ENCODE peak calls at places on chromosome 5, in six cellular contexts. K is A549, O is right lobe of liver, P is Panc1, W is NT2/D1, A is adrenal gland. I is an unnamed sample. For H3K4me1, the result is how much of the 10 kb centered on the place peaks cover.

GRCh38 chr5:5770825-5771224 is 348.3 kb downstream of the ICE1 start:
- DNase-seq in P (no peak), O (no peak), K (no peak), W (no peak), A (no peak), I (no peak)

GRCh38 chr5:102853680-102854079 is 98.6 kb downstream of the PAM start:
- DNase-seq in K (no peak), A (no peak), P (no peak), W (no peak), O (no peak), I (no peak)

GRCh38 chr5:147743686-147744332 is 38.7 kb downstream of the JAKMIP2 start:
- DNase-seq in W (no peak), K (no peak), A (peak), O (no peak), P (no peak), I (no peak)

GRCh38 chr5:129120158-129120581 is 25.6 kb downstream of the ISOC1 start:
- DNase-seq in W (no peak), A (no peak), K (no peak), O (no peak), P (no peak), I (no peak)

GRCh38 chr5:100690036-100690560 is 154.9 kb downstream of the FAM174A start:
- DNase-seq in W (no peak), K (no peak), P (no peak), O (no peak), A (no peak), I (no peak)

GRCh38 chr5:177071671-177072385 is 14.9 kb upstream of the FGFR4 start:
- DNase-seq in P (peak), O (no peak), K (peak), A (peak), W (peak), I (peak)

GRCh38 chr5:150603052-150603451 is 37.4 kb upstream of the SYNPO start:
- DNase-seq in A (peak), K (no peak), W (no peak), P (no peak), O (peak), I (no peak)

GRCh38 chr5:129377504-129377903 is 82.6 kb upstream of the ADAMTS19 start:
- DNase-seq in W (no peak), A (no peak), P (no peak), K (no peak), O (no peak), I (no peak)

GRCh38 chr5:124678478-124678877 is 68.0 kb downstream of the ZNF608 start:
- DNase-seq in O (no peak), P (no peak), W (no peak), A (no peak), K (no peak), I (no peak)

GRCh38 chr5:151570058-151570457 is 21.1 kb downstream of the FAT2 start:
- DNase-seq in A (no peak), O (no peak), P (no peak), W (no peak), K (no peak), I (no peak)

GRCh38 chr5:170809551-170809950 is 26.0 kb downstream of the GABRP start:
- DNase-seq in P (no peak), A (peak), K (peak), O (no peak), W (peak), I (no peak)

GRCh38 chr5:66378407-66378806 is 217.8 kb upstream of the MAST4 start:
- DNase-seq in P (no peak), K (no peak), W (no peak), A (no peak), O (no peak), I (no peak)

GRCh38 chr5:82356808-82357671 is 78.9 kb upstream of the RPS23 start:
- DNase-seq in O (peak), W (no peak), K (peak), A (peak), P (peak), I (no peak)

GRCh38 chr5:158010831-158011230 is 151.9 kb upstream of the CLINT1 start:
- DNase-seq in O (no peak), W (no peak), K (no peak), A (no peak), P (no peak), I (no peak)

GRCh38 chr5:32909207-32909606 is 198.1 kb downstream of the NPR3 start:
- DNase-seq in W (no peak), O (no peak), P (no peak), K (no peak), A (no peak), I (no peak)

GRCh38 chr5:154708845-154709244 is 46.3 kb upstream of the LARP1 start:
- DNase-seq in O (no peak), A (no peak), K (no peak), P (no peak), W (no peak), I (no peak)

GRCh38 chr5:138459311-138459710 is 6.0 kb upstream of the EGR1 start:
- DNase-seq in K (no peak), P (no peak), O (no peak), W (no peak), A (peak), I (no peak)

DNA sequence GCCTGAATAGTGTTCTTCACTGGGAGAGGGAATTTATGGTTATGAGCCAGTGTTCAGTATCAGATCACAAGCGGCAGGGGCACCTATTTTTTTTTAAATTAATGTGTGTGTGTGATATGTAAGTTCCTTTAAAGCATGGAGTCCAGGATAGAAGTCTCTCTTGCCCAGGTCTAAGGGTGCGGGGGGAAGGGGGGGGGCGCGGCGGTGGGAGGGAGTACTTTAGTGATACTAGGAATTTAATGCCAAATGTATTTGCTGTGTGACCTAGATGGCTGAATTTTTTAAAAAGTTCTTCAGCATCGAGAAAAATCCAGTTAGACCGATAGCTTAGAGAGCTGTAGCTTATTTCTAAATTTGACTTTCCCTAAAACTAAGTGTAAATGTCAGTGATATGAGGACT is 1.5 kb upstream of the FCHO2 start:
- DNase-seq in W (no peak), O (no peak), K (no peak), P (no peak), A (no peak), I (no peak)
- H3K4me1 ChIP-seq in W (under half), O (under half), K (under half), P (under half), A (under half), I (under half)

GRCh38 chr5:135208555-135209494 is 174.8 kb upstream of the PITX1 start:
- DNase-seq in O (no peak), P (peak), A (peak), W (peak), K (peak), I (no peak)
- H3K4me1 ChIP-seq in O (under half), P (under half), A (under half), W (under half), K (under half), I (under half)

DNA sequence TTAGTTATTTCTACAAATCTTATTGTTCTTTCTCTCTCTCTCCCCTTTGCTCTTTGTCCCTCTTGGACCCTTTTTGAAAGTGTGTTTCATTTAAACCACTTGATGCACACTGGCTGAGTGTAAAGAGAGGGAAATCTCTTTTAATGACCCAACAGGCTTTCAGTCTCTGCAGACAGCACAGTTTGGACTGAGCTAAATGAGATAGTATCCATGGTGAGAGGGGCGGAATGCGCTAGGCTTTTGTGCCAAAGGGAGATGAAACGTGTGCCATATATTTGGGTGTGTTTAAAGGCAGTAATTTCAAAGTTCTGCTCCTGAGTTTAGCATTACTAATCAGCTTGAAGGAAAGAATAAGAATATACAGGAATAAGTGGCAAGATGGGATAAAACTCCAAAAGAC is 184.9 kb downstream of the PCSK1 start:
- DNase-seq in P (no peak), K (no peak), A (no peak), W (no peak), O (no peak), I (no peak)
- H3K4me1 ChIP-seq in P (under half), K (under half), A (under half), W (under half), O (under half), I (under half)

DNA sequence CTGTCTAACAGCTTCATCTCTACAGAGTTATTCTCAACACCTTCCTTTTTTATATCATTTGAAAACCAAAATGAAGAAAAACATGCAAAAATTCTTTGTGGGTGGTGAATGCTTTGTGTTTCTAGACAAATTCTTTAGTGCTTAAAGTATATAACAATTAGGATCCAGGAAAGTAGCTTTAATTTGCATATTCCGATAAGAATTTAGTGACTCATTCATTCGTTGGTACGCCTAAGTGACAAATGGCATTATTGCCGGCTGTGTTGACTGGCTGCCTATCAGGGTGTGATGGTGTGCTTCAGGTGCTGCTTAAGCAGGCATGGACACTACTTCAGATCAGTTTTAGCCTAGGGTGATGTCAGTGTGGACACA is 35.2 kb downstream of the LMNB1 start:
- DNase-seq in K (no peak), W (no peak), P (no peak), A (no peak), O (no peak), I (no peak)
- H3K4me1 ChIP-seq in K (under half), W (under half), P (under half), A (under half), O (under half), I (under half)

GRCh38 chr5:145245354-145245753 is 589.8 kb downstream of the PRELID2 start:
- DNase-seq in W (no peak), K (no peak), A (no peak), P (no peak), O (no peak), I (no peak)
- H3K4me1 ChIP-seq in W (under half), K (under half), A (under half), P (under half), O (under half), I (under half)

GRCh38 chr5:108415726-108416125 is 33.8 kb upstream of the FBXL17 start:
- DNase-seq in K (no peak), P (no peak), A (no peak), W (no peak), O (no peak), I (no peak)

GRCh38 chr5:108418172-108418571 is 36.3 kb upstream of the FBXL17 start:
- DNase-seq in K (no peak), W (no peak), P (no peak), O (no peak), A (no peak), I (no peak)

GRCh38 chr5:108420755-108421154 is 38.9 kb upstream of the FBXL17 start:
- DNase-seq in K (no peak), W (no peak), O (no peak), A (no peak), P (no peak), I (no peak)

GRCh38 chr5:108420182-108420581 is 38.3 kb upstream of the FBXL17 start:
- DNase-seq in P (no peak), W (no peak), K (no peak), A (no peak), O (no peak), I (no peak)

GRCh38 chr5:108417166-108417670 is 35.3 kb upstream of the FBXL17 start:
- DNase-seq in W (no peak), O (no peak), K (no peak), P (no peak), A (no peak), I (no peak)
- H3K4me1 ChIP-seq in W (under half), O (under half), K (under half), P (under half), A (under half), I (under half)

I was measured in iPS DF 6.9.